ENCODE peak calls at places on chromosomes 4 and X, in six cellular contexts. One of them, this sample, is unnamed.

GRCh38 chrX:42442745-42443144 is 335.2 kb downstream of the PPP1R2C start:
- DNase-seq in neural progenitor cell: no peak
- DNase-seq in H1: no peak
- DNase-seq in A549: no peak
- DNase-seq in HCT116: no peak
- DNase-seq in keratinocyte: no peak
- DNase-seq in this sample: no peak

GRCh38 chr4:42627887-42628646 is 28.8 kb downstream of the ATP8A1 start:
- DNase-seq in neural progenitor cell: no peak
- DNase-seq in H1: no peak
- DNase-seq in A549: peak; percentile 0
- DNase-seq in HCT116: no peak
- DNase-seq in keratinocyte: no peak
- DNase-seq in this sample: no peak

GRCh38 chr4:158259955-158260575 is 49.8 kb downstream of the TMEM144 start:
- DNase-seq in neural progenitor cell: peak; percentile 40
- DNase-seq in H1: no peak
- DNase-seq in A549: peak; percentile 20
- DNase-seq in HCT116: peak; percentile 13
- DNase-seq in keratinocyte: no peak
- DNase-seq in this sample: no peak

GRCh38 chr4:103052779-103053178 is 23.8 kb downstream of the SLC9B2 start:
- DNase-seq in neural progenitor cell: no peak
- DNase-seq in H1: no peak
- DNase-seq in A549: no peak
- DNase-seq in HCT116: no peak
- DNase-seq in keratinocyte: no peak
- DNase-seq in this sample: no peak

GRCh38 chrX:111483876-111484275 is 27.6 kb upstream of the SERTM2 start:
- DNase-seq in neural progenitor cell: no peak
- DNase-seq in H1: no peak
- DNase-seq in A549: no peak
- DNase-seq in HCT116: no peak
- DNase-seq in keratinocyte: no peak
- DNase-seq in this sample: no peak

GRCh38 chr4:67332627-67333026 is 212.7 kb downstream of the CENPC start:
- DNase-seq in neural progenitor cell: peak; percentile 27
- DNase-seq in H1: no peak
- DNase-seq in A549: peak; percentile 20
- DNase-seq in HCT116: no peak
- DNase-seq in keratinocyte: no peak
- DNase-seq in this sample: no peak

GRCh38 chr4:176256921-176257320 is 12.1 kb downstream of the ASB5 start:
- DNase-seq in neural progenitor cell: peak; percentile 70
- DNase-seq in H1: no peak
- DNase-seq in A549: no peak
- DNase-seq in HCT116: no peak
- DNase-seq in keratinocyte: no peak
- DNase-seq in this sample: no peak

GRCh38 chr4:17323619-17324400 is 188.1 kb downstream of the QDPR start:
- DNase-seq in neural progenitor cell: no peak
- DNase-seq in H1: no peak
- DNase-seq in A549: no peak
- DNase-seq in HCT116: no peak
- DNase-seq in keratinocyte: no peak
- DNase-seq in this sample: no peak

GRCh38 chrX:119105826-119106225 is 21.8 kb downstream of the KIAA1210 start:
- DNase-seq in neural progenitor cell: no peak
- DNase-seq in H1: no peak
- DNase-seq in A549: no peak
- DNase-seq in HCT116: no peak
- DNase-seq in keratinocyte: no peak
- DNase-seq in this sample: peak; percentile 58

GRCh38 chr4:82780398-82781231 is 18.0 kb downstream of the SCD5 start:
- DNase-seq in neural progenitor cell: no peak
- DNase-seq in H1: no peak
- DNase-seq in A549: peak; percentile 51
- DNase-seq in HCT116: no peak
- DNase-seq in keratinocyte: no peak
- DNase-seq in this sample: no peak

GRCh38 chr4:83174844-83175414 is 60.4 kb upstream of the PLAC8 start:
- DNase-seq in neural progenitor cell: no peak
- DNase-seq in H1: no peak
- DNase-seq in A549: no peak
- DNase-seq in HCT116: no peak
- DNase-seq in keratinocyte: no peak
- DNase-seq in this sample: no peak

GRCh38 chr4:12120968-12121367 is 692.3 kb upstream of the HS3ST1 start:
- DNase-seq in neural progenitor cell: no peak
- DNase-seq in H1: no peak
- DNase-seq in A549: no peak
- DNase-seq in HCT116: no peak
- DNase-seq in keratinocyte: no peak
- DNase-seq in this sample: no peak

GRCh38 chr4:151147000-151147399 is 47.6 kb downstream of the RPS3A start:
- DNase-seq in neural progenitor cell: no peak
- DNase-seq in H1: no peak
- DNase-seq in A549: no peak
- DNase-seq in HCT116: no peak
- DNase-seq in keratinocyte: no peak
- DNase-seq in this sample: no peak

GRCh38 chr4:75637176-75637575 is 6.8 kb upstream of the CDKL2 start:
- DNase-seq in neural progenitor cell: no peak
- DNase-seq in H1: no peak
- DNase-seq in A549: no peak
- DNase-seq in HCT116: no peak
- DNase-seq in keratinocyte: no peak
- DNase-seq in this sample: no peak

GRCh38 chr4:91837608-91838029 is 466.1 kb upstream of the GRID2 start:
- DNase-seq in neural progenitor cell: no peak
- DNase-seq in H1: no peak
- DNase-seq in A549: peak; percentile 0
- DNase-seq in HCT116: no peak
- DNase-seq in keratinocyte: no peak
- DNase-seq in this sample: no peak

GRCh38 chrX:16825306-16826035 is 39.2 kb downstream of the TXLNG start:
- DNase-seq in neural progenitor cell: no peak
- DNase-seq in H1: no peak
- DNase-seq in A549: peak; percentile 47
- DNase-seq in HCT116: no peak
- DNase-seq in keratinocyte: no peak
- DNase-seq in this sample: no peak

GRCh38 chr4:3270141-3270611 is 21.2 kb downstream of the MSANTD1 start:
- DNase-seq in neural progenitor cell: peak; percentile 1
- DNase-seq in H1: no peak
- DNase-seq in A549: no peak
- DNase-seq in HCT116: no peak
- DNase-seq in keratinocyte: no peak
- DNase-seq in this sample: peak; percentile 72

GRCh38 chr4:56469489-56470210 is 2.2 kb downstream of the SRP72 start:
- DNase-seq in neural progenitor cell: no peak
- DNase-seq in H1: no peak
- DNase-seq in A549: no peak
- DNase-seq in HCT116: no peak
- DNase-seq in keratinocyte: no peak
- DNase-seq in this sample: no peak

GRCh38 chr4:80362578-80363181 is 27.1 kb downstream of the CFAP299 start:
- DNase-seq in neural progenitor cell: peak; percentile 79
- DNase-seq in H1: no peak
- DNase-seq in A549: peak; percentile 19
- DNase-seq in HCT116: peak; percentile 4
- DNase-seq in keratinocyte: no peak
- DNase-seq in this sample: no peak

GRCh38 chr4:152807294-152807829 is 27.6 kb downstream of the ARFIP1 start:
- DNase-seq in neural progenitor cell: no peak
- DNase-seq in H1: no peak
- DNase-seq in A549: no peak
- DNase-seq in HCT116: no peak
- DNase-seq in keratinocyte: no peak
- DNase-seq in this sample: no peak

GRCh38 chr4:187006189-187006618 is 282.5 kb upstream of the FAT1 start:
- DNase-seq in neural progenitor cell: no peak
- DNase-seq in H1: no peak
- DNase-seq in A549: no peak
- DNase-seq in HCT116: no peak
- DNase-seq in keratinocyte: no peak
- DNase-seq in this sample: no peak

GRCh38 chr4:88320780-88321373 is 36.5 kb upstream of the PPM1K start:
- DNase-seq in neural progenitor cell: no peak
- DNase-seq in H1: no peak
- DNase-seq in A549: peak; percentile 20
- DNase-seq in HCT116: no peak
- DNase-seq in keratinocyte: no peak
- DNase-seq in this sample: peak; percentile 75

GRCh38 chrX:49079489-49080428 is at the start of gene WDR45:
- DNase-seq in neural progenitor cell: peak; percentile 65
- DNase-seq in H1: no peak
- DNase-seq in A549: peak; percentile 78
- DNase-seq in HCT116: no peak
- DNase-seq in keratinocyte: no peak
- DNase-seq in this sample: peak; percentile 97

GRCh38 chr4:150476776-150477175 is 105.2 kb upstream of the MAB21L2 start:
- DNase-seq in neural progenitor cell: no peak
- DNase-seq in H1: no peak
- DNase-seq in A549: no peak
- DNase-seq in HCT116: no peak
- DNase-seq in keratinocyte: no peak
- DNase-seq in this sample: no peak

GRCh38 chrX:46757593-46757992 is 1.3 kb downstream of the SLC9A7 start:
- DNase-seq in neural progenitor cell: no peak
- DNase-seq in H1: no peak
- DNase-seq in A549: no peak
- DNase-seq in HCT116: no peak
- DNase-seq in keratinocyte: no peak
- DNase-seq in this sample: peak; percentile 56

GRCh38 chrX:46758163-46758955 is 559 bp downstream of the SLC9A7 start:
- DNase-seq in neural progenitor cell: no peak
- DNase-seq in H1: no peak
- DNase-seq in A549: peak; percentile 35
- DNase-seq in HCT116: no peak
- DNase-seq in keratinocyte: no peak
- DNase-seq in this sample: peak; percentile 48

GRCh38 chrX:46758956-46759644 is at the start of gene SLC9A7:
- DNase-seq in neural progenitor cell: peak; percentile 83
- DNase-seq in H1: peak; percentile 53
- DNase-seq in A549: peak; percentile 84
- DNase-seq in HCT116: peak; percentile 59
- DNase-seq in keratinocyte: no peak
- DNase-seq in this sample: peak; percentile 87

GRCh38 chrX:46757052-46757451 is 1.9 kb downstream of the SLC9A7 start:
- DNase-seq in neural progenitor cell: no peak
- DNase-seq in H1: no peak
- DNase-seq in A549: no peak
- DNase-seq in HCT116: no peak
- DNase-seq in keratinocyte: no peak
- DNase-seq in this sample: no peak

DNA sequence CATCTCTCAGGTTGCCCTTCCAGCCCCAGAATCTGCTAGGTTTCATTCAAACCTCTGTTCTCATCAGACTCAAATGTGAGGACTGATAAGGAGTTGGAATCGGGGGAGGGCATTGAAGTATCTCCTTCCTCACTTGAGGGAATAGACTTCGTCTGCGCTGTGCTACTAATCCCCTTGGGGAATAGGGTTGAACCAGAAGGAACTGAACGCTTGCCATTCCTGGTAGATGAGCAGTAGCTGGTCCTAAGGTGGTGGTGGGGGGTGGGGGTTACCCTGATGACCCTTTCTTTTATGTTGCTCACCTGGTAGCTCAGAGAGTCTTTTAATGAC is 692 bp upstream of the SLC9A7 start:
- DNase-seq in neural progenitor cell: peak; percentile 43
- DNase-seq in H1: no peak
- DNase-seq in A549: no peak
- DNase-seq in HCT116: no peak
- DNase-seq in keratinocyte: no peak
- DNase-seq in this sample: no peak
- H3K4me3 ChIP-seq in neural progenitor cell: peak overlapping the region; percentile 59
- H3K4me3 ChIP-seq in H1: peak overlapping the region; percentile 61
- H3K4me3 ChIP-seq in A549: peak overlapping the region; percentile 89
- H3K4me3 ChIP-seq in HCT116: peak overlapping the region; percentile 13
- H3K4me3 ChIP-seq in keratinocyte: peak overlapping the region; percentile 30
- H3K4me3 ChIP-seq in this sample: peak overlapping the region; percentile 79

GRCh38 chr4:7381221-7381889 is 53.4 kb downstream of the PSAPL1 start:
- DNase-seq in neural progenitor cell: no peak
- DNase-seq in H1: no peak
- DNase-seq in A549: no peak
- DNase-seq in HCT116: no peak
- DNase-seq in keratinocyte: no peak
- DNase-seq in this sample: no peak
- TF ChIP-seq CTCF in neural progenitor cell: no peak
- TF ChIP-seq CTCF in H1: no peak
- TF ChIP-seq CTCF in A549: no peak
- TF ChIP-seq CTCF in HCT116: no peak
- TF ChIP-seq CTCF in keratinocyte: no peak
- TF ChIP-seq CTCF in this sample: no peak

DNA sequence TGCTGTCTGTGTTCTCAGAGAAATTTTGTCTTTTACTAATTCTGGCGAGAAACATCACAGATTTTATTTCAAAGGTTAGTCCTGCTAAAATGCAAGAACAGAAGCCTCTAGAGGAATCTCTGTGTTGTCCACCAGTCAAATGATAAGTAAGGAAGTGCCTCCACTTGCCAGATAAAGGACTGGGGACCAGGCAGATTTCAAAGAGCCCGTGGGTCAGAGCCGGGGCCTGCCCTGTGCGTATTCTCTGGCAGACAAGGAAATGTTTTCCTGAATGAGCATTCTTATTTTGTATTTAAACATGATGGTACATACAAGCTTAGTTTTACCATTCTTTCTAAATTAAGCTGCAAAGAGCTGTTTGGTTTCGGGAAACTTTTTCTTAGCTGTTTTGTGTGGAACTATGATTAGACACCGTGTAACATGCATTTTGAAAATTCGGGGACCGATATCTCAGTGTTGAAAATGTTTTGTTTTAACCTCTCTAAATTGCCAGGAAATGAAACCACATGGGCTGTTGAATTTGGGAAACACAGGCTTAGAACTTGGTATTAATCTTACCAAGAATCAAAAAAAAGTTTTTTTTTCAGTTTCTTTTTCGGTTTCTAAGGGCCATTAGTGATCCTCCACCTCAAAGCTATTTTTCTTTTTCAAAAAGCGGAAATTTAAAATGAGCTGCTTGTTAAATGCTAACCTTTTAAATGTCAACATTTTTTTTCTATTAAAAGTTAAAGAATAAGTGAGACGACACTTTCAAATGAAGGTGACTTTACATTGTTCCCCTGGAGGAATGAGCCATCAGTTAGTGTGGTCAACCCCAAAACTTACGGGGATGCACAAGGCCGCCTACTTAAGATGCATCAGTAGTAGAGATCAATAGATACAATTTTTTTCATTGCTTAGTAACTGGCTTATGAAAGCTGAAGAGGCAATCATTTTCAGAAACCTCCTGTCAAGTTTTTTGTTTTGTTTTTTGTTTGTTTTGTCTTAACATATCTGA is 89.6 kb upstream of the MTM1 start:
- DNase-seq in neural progenitor cell: no peak
- DNase-seq in H1: no peak
- DNase-seq in A549: no peak
- DNase-seq in HCT116: no peak
- DNase-seq in keratinocyte: no peak
- DNase-seq in this sample: no peak
- H3K4me2 ChIP-seq in neural progenitor cell: no peak overlapping the region
- H3K4me2 ChIP-seq in H1: no peak overlapping the region
- H3K4me2 ChIP-seq in A549: no peak overlapping the region
- H3K4me2 ChIP-seq in HCT116: no peak overlapping the region
- H3K4me2 ChIP-seq in keratinocyte: no peak overlapping the region
- H3K4me2 ChIP-seq in this sample: peak overlapping the region; percentile 59

GRCh38 chr4:109435635-109436034 is 2.0 kb downstream of the SEC24B start:
- DNase-seq in neural progenitor cell: no peak
- DNase-seq in H1: no peak
- DNase-seq in A549: no peak
- DNase-seq in HCT116: no peak
- DNase-seq in keratinocyte: no peak
- DNase-seq in this sample: no peak
- H3K4me3 ChIP-seq in neural progenitor cell: peak overlapping the region; percentile 94
- H3K4me3 ChIP-seq in H1: no peak overlapping the region
- H3K4me3 ChIP-seq in A549: no peak overlapping the region
- H3K4me3 ChIP-seq in HCT116: no peak overlapping the region
- H3K4me3 ChIP-seq in keratinocyte: peak overlapping the region; percentile 92
- H3K4me3 ChIP-seq in this sample: peak overlapping the region; percentile 78